ENCODE peak calls at places on chromosomes 12 and 14, in ten cellular contexts. M is H54, Q is body of pancreas, A is A549, O is heart left ventricle, F is uterus, Z is prostate gland, D is suprapubic skin, C is IMR-90, J is stomach. L is an unnamed sample.
A peak's percentile ranks its signal among the peaks of the same experiment; 100 is the strongest.

GRCh38 chr12:90028620-90029051 is 320.0 kb upstream of the ATP2B1 start:
- DNase-seq in M (no peak), Q (no peak), A (no peak), O (no peak), F (no peak), Z (no peak), D (no peak), C (peak; percentile 33), J (no peak), L (no peak)

GRCh38 chr14:72906316-72906715 is 12.4 kb upstream of the DPF3 start:
- DNase-seq in M (no peak), Q (no peak), A (no peak), O (no peak), F (no peak), Z (no peak), D (no peak), C (peak; percentile 87), J (no peak), L (no peak)

GRCh38 chr14:86035882-86036281 is 505.9 kb downstream of the FLRT2 start:
- DNase-seq in M (no peak), Q (no peak), A (no peak), O (no peak), F (no peak), Z (no peak), D (no peak), C (no peak), J (no peak), L (no peak)

GRCh38 chr12:49342914-49343731 is 3.6 kb upstream of the DNAJC22 start:
- DNase-seq in M (no peak), Q (peak; percentile 29), A (no peak), O (no peak), F (no peak), Z (no peak), D (peak; percentile 63), C (no peak), J (peak; percentile 24), L (no peak)

GRCh38 chr14:89013098-89013504 is 188.7 kb downstream of the TTC8 start:
- DNase-seq in M (peak; percentile 19), Q (peak; percentile 86), A (peak; percentile 60), O (no peak), F (no peak), Z (no peak), D (no peak), C (peak; percentile 11), J (peak; percentile 44), L (no peak)

GRCh38 chr14:101889898-101890297 is 74.5 kb upstream of the DYNC1H1 start:
- DNase-seq in M (no peak), Q (no peak), A (no peak), O (no peak), F (no peak), Z (no peak), D (no peak), C (no peak), J (no peak), L (no peak)

GRCh38 chr12:105107176-105107496 is 395 bp upstream of the WASHC4 start:
- DNase-seq in M (no peak), Q (no peak), A (no peak), O (no peak), F (no peak), Z (no peak), D (no peak), C (peak; percentile 62), J (no peak), L (no peak)

GRCh38 chr12:19755141-19755540 is 315.8 kb downstream of the AEBP2 start:
- DNase-seq in M (no peak), Q (no peak), A (no peak), O (no peak), F (no peak), Z (no peak), D (no peak), C (no peak), J (no peak), L (no peak)

GRCh38 chr14:35789651-35790050 is 19.4 kb downstream of the RALGAPA1 start:
- DNase-seq in M (no peak), Q (no peak), A (no peak), O (no peak), F (no peak), Z (no peak), D (no peak), C (peak; percentile 68), J (no peak), L (no peak)

GRCh38 chr14:77302926-77303325 is 17.8 kb downstream of the POMT2 start:
- DNase-seq in M (peak; percentile 47), Q (no peak), A (peak; percentile 94), O (no peak), F (no peak), Z (no peak), D (no peak), C (peak; percentile 77), J (no peak), L (no peak)

GRCh38 chr12:11633968-11634367 is 15.5 kb upstream of the ETV6 start:
- DNase-seq in M (no peak), Q (no peak), A (no peak), O (no peak), F (no peak), Z (no peak), D (no peak), C (no peak), J (no peak), L (no peak)

GRCh38 chr12:77830502-77830901 is at the start of gene NAV3:
- DNase-seq in M (no peak), Q (no peak), A (no peak), O (no peak), F (no peak), Z (no peak), D (no peak), C (no peak), J (no peak), L (no peak)
- TF ChIP-seq POLR2A in M (no peak), Q (no peak), A (no peak), O (no peak), F (no peak), Z (no peak), D (no peak), C (no peak), J (no peak), L (no peak)

DNA sequence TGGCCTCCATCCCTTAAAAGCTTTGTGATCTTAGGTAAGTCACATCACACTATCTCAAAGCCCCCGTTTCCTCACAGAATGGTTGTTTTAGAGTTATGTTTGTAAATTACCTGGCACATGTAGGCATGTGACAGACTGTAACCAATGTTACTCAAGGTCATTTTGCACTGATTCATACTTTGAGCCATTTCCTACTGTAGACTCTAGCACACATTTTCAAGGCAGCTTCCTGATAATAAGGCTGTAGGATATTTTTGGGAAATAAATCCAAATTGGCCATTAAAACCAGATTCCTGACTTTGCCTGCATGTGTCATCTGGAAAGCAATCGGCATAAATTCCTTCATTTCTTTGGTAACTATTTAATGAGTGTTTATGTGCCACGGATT is 2.2 kb upstream of the RAB35 start:
- DNase-seq in M (no peak), Q (no peak), A (no peak), O (no peak), F (no peak), Z (no peak), D (no peak), C (peak; percentile 43), J (no peak), L (no peak)
- TF ChIP-seq POLR2A in M (no peak), Q (no peak), A (no peak), O (no peak), F (no peak), Z (no peak), D (no peak), C (no peak), J (no peak), L (no peak)

GRCh38 chr14:47009615-47010014 is 358.0 kb upstream of the RPL10L start:
- DNase-seq in M (no peak), Q (no peak), A (no peak), O (no peak), F (no peak), Z (no peak), D (no peak), C (no peak), J (no peak), L (no peak)

GRCh38 chr14:47008732-47009131 is 357.2 kb upstream of the RPL10L start:
- DNase-seq in M (no peak), Q (no peak), A (no peak), O (no peak), F (no peak), Z (no peak), D (no peak), C (no peak), J (no peak), L (no peak)

GRCh38 chr14:47012533-47012932 is 361.0 kb upstream of the RPL10L start:
- DNase-seq in M (no peak), Q (no peak), A (no peak), O (no peak), F (no peak), Z (no peak), D (no peak), C (no peak), J (no peak), L (no peak)
- TF ChIP-seq POLR2A in M (no peak), Q (no peak), A (no peak), O (no peak), F (no peak), Z (no peak), D (no peak), C (no peak), J (no peak), L (no peak)

GRCh38 chr14:95234426-95234825 is 77.1 kb upstream of the DICER1 start:
- DNase-seq in M (no peak), Q (no peak), A (no peak), O (no peak), F (no peak), Z (no peak), D (no peak), C (no peak), J (no peak), L (no peak)

GRCh38 chr14:95233702-95234241 is 76.4 kb upstream of the DICER1 start:
- DNase-seq in M (no peak), Q (peak; percentile 71), A (no peak), O (peak; percentile 72), F (no peak), Z (no peak), D (no peak), C (no peak), J (no peak), L (no peak)

GRCh38 chr14:95231966-95232365 is 74.6 kb upstream of the DICER1 start:
- DNase-seq in M (no peak), Q (no peak), A (no peak), O (no peak), F (no peak), Z (no peak), D (no peak), C (no peak), J (no peak), L (no peak)

GRCh38 chr14:95235351-95235750 is 78.0 kb upstream of the DICER1 start:
- DNase-seq in M (no peak), Q (no peak), A (no peak), O (no peak), F (no peak), Z (no peak), D (no peak), C (no peak), J (no peak), L (no peak)

DNA sequence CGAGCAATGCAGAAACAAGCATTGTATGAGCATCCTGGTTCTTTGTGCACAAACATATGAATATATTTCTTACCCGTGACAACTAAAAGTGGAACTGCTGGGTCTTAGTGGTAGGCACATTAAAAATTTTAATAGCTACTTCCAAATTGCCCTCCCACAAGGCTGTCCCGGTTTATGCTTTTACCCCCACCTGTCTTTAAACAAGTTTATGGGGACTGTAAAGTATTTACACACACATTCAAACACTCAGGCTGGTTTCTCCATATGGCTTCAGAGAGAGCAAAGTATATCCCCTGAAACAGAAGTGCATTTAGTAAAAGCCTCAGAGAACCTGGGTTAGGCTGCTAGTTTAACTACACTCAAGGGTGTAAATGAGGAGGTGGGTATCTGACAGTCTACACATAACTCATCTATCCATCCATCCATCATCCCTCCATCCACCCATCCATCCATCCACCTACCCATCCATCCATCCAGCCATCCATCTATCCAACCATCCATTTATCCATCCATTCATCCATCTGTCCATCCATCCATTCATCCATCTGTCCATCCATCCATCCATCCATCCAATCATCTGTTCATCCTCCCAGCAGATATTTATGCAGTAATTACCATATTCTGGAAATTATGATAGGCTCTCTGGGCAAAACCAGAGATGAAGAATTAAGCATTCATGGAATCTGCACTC is 75.7 kb upstream of the DICER1 start:
- DNase-seq in M (no peak), Q (no peak), A (no peak), O (no peak), F (no peak), Z (no peak), D (no peak), C (no peak), J (no peak), L (no peak)
- TF ChIP-seq POLR2A in M (no peak), Q (no peak), A (no peak), O (no peak), F (no peak), Z (no peak), D (no peak), C (no peak), J (no peak), L (no peak)